ENCODE peak calls at places on chromosomes 3 and 15, in four cellular contexts. T, X, A and J are unnamed samples.
A peak's percentile ranks its signal among the peaks of the same experiment; 100 is the strongest.

GRCh38 chr3:57758686-57759085 is 2.6 kb downstream of the SLMAP start:
- DNase-seq in T (no peak), X (no peak), A (no peak), J (no peak)

GRCh38 chr15:72229076-72229946 is 1.7 kb downstream of the PKM start:
- DNase-seq in T (no peak), X (no peak), A (no peak), J (no peak)

GRCh38 chr3:38247366-38248035 is 18.1 kb upstream of the SLC22A13 start:
- DNase-seq in T (peak; percentile 26), X (no peak), A (peak; percentile 6), J (no peak)

GRCh38 chr3:159751754-159752153 is 236.9 kb upstream of the IL12A start:
- DNase-seq in T (no peak), X (no peak), A (no peak), J (no peak)

GRCh38 chr3:24069045-24069444 is 124.0 kb downstream of the NR1D2 start:
- DNase-seq in T (no peak), X (no peak), A (peak; percentile 5), J (no peak)

GRCh38 chr3:8445861-8446260 is 55.8 kb upstream of the LMCD1 start:
- DNase-seq in T (no peak), X (no peak), A (no peak), J (no peak)

GRCh38 chr15:92924216-92924615 is 24.1 kb downstream of the CHD2 start:
- DNase-seq in T (no peak), X (no peak), A (no peak), J (no peak)

GRCh38 chr3:71545330-71545729 is 38.2 kb downstream of the FOXP1 start:
- DNase-seq in T (no peak), X (no peak), A (peak; percentile 19), J (no peak)

GRCh38 chr3:56291953-56292352 is 176.3 kb downstream of the ERC2 start:
- DNase-seq in T (no peak), X (no peak), A (no peak), J (no peak)

GRCh38 chr3:181729071-181729915 is 17.6 kb downstream of the SOX2 start:
- DNase-seq in T (no peak), X (no peak), A (no peak), J (no peak)

GRCh38 chr15:36818260-36818659 is 238.8 kb downstream of the CDIN1 start:
- DNase-seq in T (no peak), X (no peak), A (no peak), J (peak; percentile 20)

GRCh38 chr3:188061133-188061532 is 92.8 kb upstream of the LPP start:
- DNase-seq in T (no peak), X (no peak), A (peak; percentile 58), J (peak; percentile 3)

GRCh38 chr3:188370081-188370830 is 216.3 kb downstream of the LPP start:
- DNase-seq in T (no peak), X (no peak), A (no peak), J (no peak)

GRCh38 chr3:174062923-174063322 is 665.4 kb downstream of the NLGN1 start:
- DNase-seq in T (no peak), X (no peak), A (no peak), J (no peak)

GRCh38 chr3:13785351-13785750 is 94.5 kb downstream of the WNT7A start:
- DNase-seq in T (no peak), X (no peak), A (no peak), J (no peak)

GRCh38 chr15:92840149-92840548 is 60.0 kb upstream of the CHD2 start:
- DNase-seq in T (no peak), X (no peak), A (no peak), J (no peak)

DNA sequence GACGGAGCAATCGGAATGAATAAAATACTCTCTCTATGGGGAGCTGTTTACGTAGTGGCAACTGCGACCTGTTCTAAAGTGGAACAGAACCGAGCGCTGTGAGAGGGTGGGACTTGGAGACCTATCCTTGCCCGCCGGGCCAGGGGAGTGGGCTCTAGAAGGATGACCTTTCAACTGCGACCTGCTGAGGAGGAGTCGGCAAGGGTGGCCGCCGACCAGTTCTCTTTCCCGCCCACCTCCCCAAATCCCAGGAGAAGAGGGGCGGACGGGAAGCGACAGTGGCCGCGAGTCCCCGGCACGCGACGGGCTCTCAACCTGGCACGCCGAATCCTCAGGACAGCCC is 646 bp upstream of the AP4E1 start:
- DNase-seq in T (no peak), X (peak; percentile 38), A (peak; percentile 44), J (peak; percentile 53)
- TF ChIP-seq ELF4 in T (no peak), X (no peak), A (no peak), J (no peak)

DNA sequence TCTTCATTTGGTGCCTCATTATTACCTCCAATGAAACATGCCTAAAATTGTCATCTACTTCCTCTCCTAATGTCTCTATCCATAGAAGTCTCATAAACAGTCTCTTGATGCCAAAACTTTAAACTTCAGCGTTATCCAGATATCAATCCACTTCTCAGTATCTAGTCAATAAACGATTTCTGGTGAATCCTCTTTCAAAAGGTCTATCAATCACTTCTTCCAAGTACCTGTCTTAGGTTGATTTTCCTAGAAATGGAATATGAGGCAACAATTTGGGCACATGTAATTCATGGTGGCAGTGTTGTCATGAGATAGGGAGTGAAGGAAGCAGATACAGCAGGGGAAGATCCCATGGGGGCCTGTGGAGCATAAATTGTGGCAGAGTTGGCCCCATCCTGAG is 348.5 kb upstream of the POU1F1 start:
- DNase-seq in T (no peak), X (no peak), A (no peak), J (no peak)
- TF ChIP-seq ELF4 in T (no peak), X (no peak), A (no peak), J (no peak)

DNA sequence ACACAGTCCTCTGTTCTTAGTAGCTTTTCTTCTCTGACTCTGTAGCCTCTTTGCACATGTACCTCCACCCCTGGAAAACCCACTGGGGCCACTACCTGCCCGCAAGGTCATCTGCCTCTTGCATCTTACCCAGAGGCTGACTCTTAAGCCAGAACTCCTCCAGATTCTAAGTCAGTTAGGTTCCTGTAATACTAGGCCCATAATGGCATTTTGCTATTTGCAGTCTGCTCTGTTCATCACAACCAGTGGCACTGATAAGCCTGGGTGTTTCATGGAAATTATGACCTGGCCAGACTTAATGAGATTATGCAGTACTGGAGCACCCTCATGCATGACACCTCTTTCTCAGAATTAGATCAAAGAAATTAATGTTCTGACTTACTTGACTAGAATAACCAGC is 31.7 kb upstream of the ATG7 start:
- DNase-seq in T (no peak), X (no peak), A (no peak), J (no peak)
- TF ChIP-seq ELF4 in T (no peak), X (no peak), A (no peak), J (no peak)

GRCh38 chr3:138196023-138196422 is 8.9 kb downstream of the ARMC8 start:
- DNase-seq in T (no peak), X (no peak), A (no peak), J (no peak)
- TF ChIP-seq ELF4 in T (no peak), X (no peak), A (no peak), J (no peak)

DNA sequence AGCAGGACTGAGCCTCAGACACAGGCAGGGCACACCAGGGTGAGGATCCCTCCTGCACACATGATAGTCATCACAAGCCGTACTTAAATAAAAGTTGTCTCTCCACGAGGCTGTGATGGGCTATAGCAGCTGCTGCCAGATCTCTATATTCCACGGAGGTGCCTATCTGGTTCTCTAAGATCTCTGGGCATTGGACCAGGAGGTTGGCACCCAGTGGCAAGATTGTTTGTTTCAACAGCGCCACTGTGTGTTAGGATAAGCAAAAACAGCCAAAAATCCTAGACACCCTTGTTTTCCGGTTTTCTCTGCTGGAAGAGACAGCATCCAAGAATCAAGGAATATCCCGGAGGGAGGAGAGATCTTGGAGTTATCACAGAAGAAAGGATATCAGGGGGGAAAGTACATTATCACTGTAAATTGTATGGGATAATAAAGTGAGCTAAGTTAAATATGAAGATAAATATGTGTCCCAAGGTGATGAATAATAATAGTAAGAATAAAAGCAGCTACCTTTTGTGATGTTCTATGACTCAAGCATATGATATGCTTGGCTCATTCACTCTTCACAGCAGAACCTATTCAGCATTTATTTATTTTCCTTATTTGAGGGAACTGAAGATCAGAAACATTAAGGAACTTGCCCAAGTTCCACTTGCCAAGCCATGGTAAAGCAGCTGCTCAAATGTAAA is 90.6 kb upstream of the AKAP13 start:
- DNase-seq in T (peak; percentile 54), X (no peak), A (peak; percentile 13), J (no peak)
- TF ChIP-seq ELF4 in T (no peak), X (no peak), A (no peak), J (no peak)

GRCh38 chr3:51343918-51344687 is 41.0 kb upstream of the MANF start:
- DNase-seq in T (no peak), X (no peak), A (peak; percentile 56), J (no peak)
- TF ChIP-seq ELF4 in T (no peak), X (no peak), A (no peak), J (no peak)

DNA sequence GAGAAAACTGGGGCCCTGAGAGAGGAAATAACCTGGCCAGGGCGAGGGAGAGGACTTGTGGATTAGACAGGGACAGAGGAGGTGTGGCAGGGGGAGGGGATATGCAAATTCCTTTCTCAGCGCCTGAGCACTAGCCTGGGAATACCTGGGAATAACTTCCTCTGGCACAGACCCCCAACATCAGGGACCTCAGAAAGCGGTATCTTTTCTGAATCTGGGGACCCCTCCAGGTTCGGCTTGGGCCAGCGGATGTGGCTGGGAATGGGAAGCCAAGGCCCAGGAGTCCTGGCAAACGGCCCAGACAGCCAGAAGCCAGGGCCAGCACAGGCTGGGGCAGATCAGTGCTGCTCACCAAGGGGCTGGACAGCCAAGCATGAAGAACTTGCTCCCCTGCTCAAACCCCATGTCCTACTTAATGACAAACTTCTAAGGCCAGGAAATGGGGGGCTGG is 9.2 kb upstream of the ACSBG1 start:
- DNase-seq in T (no peak), X (peak; percentile 66), A (no peak), J (peak; percentile 46)
- TF ChIP-seq ELF4 in T (no peak), X (no peak), A (no peak), J (no peak)

GRCh38 chr15:100114100-100114499 is 227.7 kb downstream of the ADAMTS17 start:
- DNase-seq in T (no peak), X (no peak), A (no peak), J (no peak)
- TF ChIP-seq ELF4 in T (no peak), X (no peak), A (no peak), J (no peak)

DNA sequence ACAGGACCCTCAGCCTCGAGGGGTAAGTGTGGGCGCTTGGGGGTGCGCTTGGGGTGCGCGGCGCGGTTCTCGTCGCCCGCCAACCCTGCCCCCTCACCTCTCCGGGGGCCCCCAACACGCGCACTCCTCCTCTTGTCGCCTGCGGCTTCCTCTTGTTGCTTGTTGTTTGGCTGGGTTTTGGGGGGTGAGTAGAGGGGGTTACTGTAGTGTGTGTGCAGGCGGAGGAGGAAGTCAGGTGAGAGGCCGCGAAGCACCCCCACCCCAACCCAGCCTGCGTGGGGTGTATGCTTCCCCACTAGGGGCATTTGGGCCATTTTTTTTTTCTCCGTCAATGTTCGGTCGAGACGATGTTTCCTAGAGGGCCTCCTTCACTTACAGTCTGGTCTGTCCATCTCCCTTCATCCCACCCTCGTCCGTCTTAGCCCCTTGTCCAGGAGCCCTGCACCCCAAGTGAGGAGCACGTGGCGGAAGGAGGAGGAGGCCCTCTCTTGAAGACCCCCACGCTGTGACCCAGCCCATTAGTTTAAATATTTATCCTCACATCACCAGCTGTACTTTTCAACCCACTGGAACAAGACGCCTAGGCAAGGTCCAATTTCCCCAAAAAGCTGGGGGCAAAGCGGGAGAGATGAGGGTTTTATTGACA is 20.4 kb upstream of the SATB1 start:
- DNase-seq in T (no peak), X (no peak), A (no peak), J (no peak)
- TF ChIP-seq ELF4 in T (no peak), X (no peak), A (no peak), J (no peak)